ENCODE peak calls at places on chromosome 1, in seven cellular contexts. N is brain microvascular endothelial cell, B is H9, L is cardiac muscle cell, U is endothelial cell, Y is HFF-Myc, G is bronchial epithelial cell. T is an unnamed sample.

GRCh38 chr1:248421384-248421783 is 18.5 kb downstream of the OR2T1 start:
- DNase-seq in G (no peak), B (no peak), N (no peak), U (no peak), Y (no peak), L (no peak), T (no peak)

GRCh38 chr1:32299327-32299726 is 7.4 kb downstream of the HDAC1 start:
- DNase-seq in Y (no peak), N (no peak), B (no peak), L (no peak), G (no peak), U (no peak), T (no peak)

GRCh38 chr1:38029725-38030511 is 16.7 kb downstream of the POU3F1 start:
- DNase-seq in U (no peak), G (peak; percentile 87), Y (no peak), B (peak; percentile 57), N (peak; percentile 64), L (peak; percentile 75), T (peak; percentile 76)

GRCh38 chr1:113929750-113930498 is 800 bp downstream of the HIPK1 start:
- DNase-seq in L (peak; percentile 34), B (no peak), N (peak; percentile 22), U (peak; percentile 55), Y (no peak), G (peak; percentile 24), T (peak; percentile 75)

GRCh38 chr1:55808263-55808662 is 593.1 kb upstream of the USP24 start:
- DNase-seq in N (no peak), U (no peak), G (no peak), B (no peak), Y (no peak), L (no peak), T (no peak)

GRCh38 chr1:9080704-9081291 is 11.4 kb upstream of the SLC2A5 start:
- DNase-seq in L (no peak), B (no peak), Y (no peak), U (no peak), G (peak; percentile 76), N (no peak), T (no peak)

GRCh38 chr1:115768549-115768948 is at the start of gene CASQ2:
- DNase-seq in L (no peak), U (no peak), B (no peak), G (no peak), Y (no peak), N (no peak), T (no peak)

GRCh38 chr1:86848654-86849053 is 65.3 kb downstream of the SELENOF start:
- DNase-seq in L (no peak), U (no peak), G (no peak), N (no peak), Y (no peak), B (no peak), T (no peak)

GRCh38 chr1:112544011-112544688 is 35.4 kb downstream of the WNT2B start:
- DNase-seq in B (no peak), N (peak; percentile 91), G (peak; percentile 97), U (no peak), Y (peak; percentile 84), L (peak; percentile 92), T (no peak)

GRCh38 chr1:8113257-8114220 is 87.4 kb upstream of the ERRFI1 start:
- DNase-seq in Y (no peak), L (no peak), B (no peak), N (no peak), G (no peak), U (no peak), T (no peak)

GRCh38 chr1:70134148-70134547 is 71.2 kb downstream of the LRRC40 start:
- DNase-seq in G (no peak), N (no peak), Y (no peak), L (no peak), B (no peak), U (no peak), T (no peak)

GRCh38 chr1:184433928-184434502 is 47.2 kb downstream of the C1orf21 start:
- DNase-seq in G (no peak), L (no peak), B (no peak), N (no peak), Y (no peak), U (no peak), T (no peak)

GRCh38 chr1:48114596-48115384 is 107.7 kb upstream of the SLC5A9 start:
- DNase-seq in Y (no peak), G (no peak), B (no peak), L (peak; percentile 35), U (no peak), N (no peak), T (no peak)

GRCh38 chr1:235078927-235079381 is 49.7 kb downstream of the TOMM20 start:
- DNase-seq in Y (no peak), L (peak; percentile 44), G (peak; percentile 72), B (no peak), N (no peak), U (no peak), T (no peak)

GRCh38 chr1:235078480-235078803 is 50.2 kb downstream of the TOMM20 start:
- DNase-seq in G (no peak), Y (no peak), L (no peak), U (no peak), N (no peak), B (no peak), T (no peak)

GRCh38 chr1:235077163-235077540 is 51.5 kb downstream of the TOMM20 start:
- DNase-seq in L (no peak), Y (no peak), U (no peak), N (no peak), G (no peak), B (no peak), T (no peak)

GRCh38 chr1:235077571-235078479 is 50.8 kb downstream of the TOMM20 start:
- DNase-seq in Y (no peak), B (no peak), U (no peak), L (no peak), N (no peak), G (no peak), T (peak; percentile 67)

GRCh38 chr1:235079443-235079967 is 49.1 kb downstream of the TOMM20 start:
- DNase-seq in G (peak; percentile 98), N (no peak), Y (no peak), L (no peak), B (peak; percentile 57), U (no peak), T (no peak)
- TF ChIP-seq CTCF in G (peak; percentile 18), N (no peak), Y (no peak), L (no peak), B (no peak), U (no peak), T (no peak)

GRCh38 chr1:155173478-155174333 is at the start of gene TRIM46:
- DNase-seq in Y (no peak), L (peak; percentile 50), U (no peak), N (peak; percentile 49), G (peak; percentile 21), B (peak; percentile 81), T (peak; percentile 81)
- TF ChIP-seq CTCF in Y (no peak), L (no peak), U (peak; percentile 28), N (no peak), G (no peak), B (peak; percentile 26), T (no peak)

GRCh38 chr1:101841824-101842223 is 154.9 kb downstream of the OLFM3 start:
- DNase-seq in B (no peak), L (no peak), U (no peak), Y (no peak), N (no peak), G (no peak), T (no peak)

GRCh38 chr1:101847608-101848007 is 149.1 kb downstream of the OLFM3 start:
- DNase-seq in L (no peak), N (no peak), B (no peak), Y (no peak), U (no peak), G (no peak), T (no peak)

GRCh38 chr1:101843160-101843559 is 153.6 kb downstream of the OLFM3 start:
- DNase-seq in L (no peak), Y (no peak), U (no peak), G (no peak), B (peak; percentile 74), N (no peak), T (no peak)

DNA sequence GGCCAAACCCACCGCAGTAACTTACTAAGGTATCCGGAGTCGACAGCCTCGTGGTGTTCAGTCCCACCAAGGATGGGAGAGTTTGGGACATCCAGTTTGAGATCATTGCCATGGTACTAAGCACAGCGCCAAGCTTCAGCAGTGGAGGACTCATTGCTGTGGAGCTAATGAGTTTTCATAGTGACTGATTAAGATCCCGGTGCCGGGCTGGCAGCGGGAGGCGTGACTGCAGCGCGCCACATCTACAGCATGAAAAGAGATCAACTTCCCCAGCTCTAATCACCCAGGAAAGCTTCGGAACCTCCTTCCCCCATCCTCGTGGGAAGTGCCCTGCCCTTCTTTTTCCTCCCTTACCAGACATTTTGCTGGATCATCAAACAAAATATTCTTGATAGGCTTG is 149.9 kb downstream of the OLFM3 start:
- DNase-seq in Y (no peak), G (no peak), L (no peak), N (no peak), B (peak; percentile 48), U (peak; percentile 5), T (no peak)
- TF ChIP-seq CTCF in Y (no peak), G (no peak), L (no peak), N (no peak), B (peak; percentile 9), U (no peak), T (no peak)

GRCh38 chr1:172585348-172585747 is 52.4 kb downstream of the SUCO start:
- DNase-seq in N (no peak), L (peak; percentile 66), U (no peak), B (no peak), G (peak; percentile 90), Y (no peak), T (no peak)

GRCh38 chr1:172581273-172581672 is 48.3 kb downstream of the SUCO start:
- DNase-seq in N (no peak), G (no peak), Y (no peak), L (no peak), B (no peak), U (no peak), T (no peak)

GRCh38 chr1:172581779-172582178 is 48.8 kb downstream of the SUCO start:
- DNase-seq in U (no peak), G (no peak), Y (no peak), N (peak; percentile 17), B (no peak), L (peak; percentile 49), T (no peak)

GRCh38 chr1:172585861-172586260 is 52.9 kb downstream of the SUCO start:
- DNase-seq in U (no peak), B (no peak), Y (no peak), L (no peak), G (peak; percentile 62), N (no peak), T (no peak)

DNA sequence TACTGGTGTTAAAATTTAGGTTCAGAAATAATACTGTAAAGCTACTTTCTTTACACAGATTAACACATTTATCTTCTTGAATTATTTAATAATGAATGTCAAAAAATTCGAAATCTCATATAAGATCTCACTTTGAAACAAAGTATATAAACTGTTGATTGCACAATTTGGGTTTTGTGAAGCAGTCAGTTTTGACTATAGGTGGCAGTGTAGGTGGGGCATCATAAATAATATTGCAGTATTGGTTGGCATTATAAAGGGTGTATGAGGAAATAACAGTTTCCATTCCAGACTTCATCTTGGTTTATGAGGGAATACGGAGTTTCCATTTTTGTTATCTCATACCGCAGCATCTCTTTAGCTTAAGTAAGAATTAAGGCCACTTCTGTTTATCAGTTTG is 49.9 kb downstream of the SUCO start:
- DNase-seq in Y (no peak), G (peak; percentile 43), U (no peak), B (no peak), N (no peak), L (no peak), T (no peak)
- TF ChIP-seq CTCF in Y (no peak), G (peak; percentile 4), U (no peak), B (peak; percentile 8), N (peak; percentile 6), L (no peak), T (no peak)